ENCODE peak calls at places on chromosomes 7 and 10, in seven cellular contexts. S is GM23248, T is hepatocyte, K is astrocyte, I is PC-3, Q is PC-9, M is fibroblast of lung. E is an unnamed sample.
A peak's percentile ranks its signal among the peaks of the same experiment; 100 is the strongest.

GRCh38 chr7:26620352-26620751 is 244.0 kb downstream of the SKAP2 start:
- DNase-seq in S (no peak), T (peak; percentile 13), K (no peak), I (peak; percentile 13), Q (no peak), M (no peak), E (peak; percentile 38)

GRCh38 chr7:36916619-36917018 is 192.3 kb upstream of the AOAH start:
- DNase-seq in S (no peak), T (no peak), K (no peak), I (no peak), Q (no peak), M (no peak), E (no peak)

GRCh38 chr10:133143200-133143533 is 16.9 kb upstream of the KNDC1 start:
- DNase-seq in S (no peak), T (peak; percentile 60), K (no peak), I (no peak), Q (no peak), M (no peak), E (no peak)

GRCh38 chr10:78688945-78689935 is 379.5 kb upstream of the ZMIZ1 start:
- DNase-seq in S (peak; percentile 53), T (peak; percentile 50), K (no peak), I (no peak), Q (no peak), M (no peak), E (peak; percentile 23)

GRCh38 chr7:36047254-36047653 is 105.8 kb upstream of the EEPD1 start:
- DNase-seq in S (peak; percentile 23), T (no peak), K (no peak), I (no peak), Q (no peak), M (peak; percentile 15), E (peak; percentile 28)

GRCh38 chr7:13839063-13839462 is 150.4 kb downstream of the ETV1 start:
- DNase-seq in S (no peak), T (no peak), K (no peak), I (peak; percentile 32), Q (no peak), M (no peak), E (no peak)

GRCh38 chr7:120862987-120863386 is 5.0 kb upstream of the TSPAN12 start:
- DNase-seq in S (no peak), T (no peak), K (no peak), I (no peak), Q (no peak), M (peak; percentile 8), E (no peak)

GRCh38 chr10:5508786-5509185 is 9.4 kb upstream of the CALML5 start:
- DNase-seq in S (no peak), T (no peak), K (no peak), I (no peak), Q (no peak), M (no peak), E (no peak)

GRCh38 chr7:155811895-155812761 is at the start of gene SHH:
- DNase-seq in S (peak; percentile 50), T (peak; percentile 61), K (no peak), I (no peak), Q (no peak), M (peak; percentile 25), E (no peak)

GRCh38 chr10:33114451-33114944 is 156.5 kb upstream of the ITGB1 start:
- DNase-seq in S (peak; percentile 80), T (no peak), K (peak; percentile 70), I (peak; percentile 96), Q (peak; percentile 74), M (peak; percentile 73), E (no peak)

GRCh38 chr10:30027057-30028005 is 32.1 kb downstream of the JCAD start:
- DNase-seq in S (no peak), T (no peak), K (no peak), I (peak; percentile 4), Q (no peak), M (no peak), E (no peak)

GRCh38 chr10:79047875-79048638 is 20.7 kb upstream of the ZMIZ1 start:
- DNase-seq in S (no peak), T (no peak), K (no peak), I (no peak), Q (no peak), M (no peak), E (no peak)

DNA sequence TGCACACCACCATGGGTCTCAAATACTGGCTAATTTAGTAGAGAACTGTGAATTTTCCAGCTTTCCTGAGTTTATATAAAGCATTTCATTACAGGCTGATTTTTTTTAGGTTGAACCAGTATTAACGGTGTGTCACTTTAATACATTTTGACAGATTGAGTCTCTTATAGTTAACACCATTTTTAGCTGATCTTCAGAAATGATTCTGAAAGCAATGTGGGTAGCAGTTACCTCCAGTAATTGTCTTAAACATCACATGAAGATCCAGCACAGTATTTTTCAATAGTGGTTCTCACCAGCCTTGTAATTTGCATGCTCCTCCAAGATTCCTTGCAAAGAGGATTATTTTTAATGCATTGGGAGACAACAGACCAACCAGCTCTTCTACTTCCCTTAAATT is 693.6 kb downstream of the PHTF2 start:
- DNase-seq in S (no peak), T (no peak), K (no peak), I (no peak), Q (no peak), M (no peak), E (no peak)
- H3K4me3 ChIP-seq in S (no peak overlapping the region), T (no peak overlapping the region), K (no peak overlapping the region), I (no peak overlapping the region), Q (no peak overlapping the region), M (no peak overlapping the region), E (no peak overlapping the region)

DNA sequence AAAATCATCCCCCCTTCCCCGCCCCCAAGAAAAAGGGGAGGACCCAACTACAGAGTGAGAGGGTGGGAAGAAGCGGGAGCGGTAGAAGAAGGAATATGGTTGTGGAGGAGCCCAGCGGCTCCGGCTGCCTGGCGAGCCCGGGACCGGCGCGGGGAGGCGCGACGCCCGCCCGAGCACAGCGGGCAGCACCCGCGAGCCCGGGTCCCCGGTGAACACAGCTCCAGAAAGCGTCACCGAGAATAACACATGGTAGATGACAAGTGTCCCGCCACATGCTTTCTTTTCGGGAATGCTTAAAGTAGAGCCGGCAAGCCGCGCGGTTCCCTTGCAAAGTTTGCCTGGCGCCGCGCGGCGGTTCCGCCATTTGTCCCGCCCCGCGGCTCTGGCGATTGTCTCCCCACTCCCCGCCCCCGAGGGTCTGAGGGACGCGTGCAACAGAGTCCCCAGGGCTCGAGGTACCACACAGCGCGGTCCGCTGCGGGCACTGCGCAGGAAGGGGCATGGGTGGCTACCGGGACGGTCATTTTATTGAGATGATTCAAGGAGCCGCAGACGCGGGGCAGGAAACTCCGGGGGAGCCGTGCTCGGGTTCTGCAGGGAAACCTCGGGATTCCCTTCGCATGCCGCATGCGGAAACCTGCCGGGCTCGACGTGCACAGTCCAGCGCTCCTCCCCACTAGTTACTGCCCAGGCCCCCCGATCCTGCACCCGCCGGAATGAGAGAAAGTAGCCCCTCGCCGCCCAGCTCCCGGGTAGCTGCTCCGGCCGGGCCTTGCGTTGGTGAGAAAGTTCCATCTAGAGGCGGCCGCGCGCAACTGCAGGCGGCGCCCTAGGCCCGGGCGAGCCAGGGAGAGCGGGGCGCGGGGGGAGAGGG is 785 bp upstream of the GRM8 start:
- DNase-seq in S (peak; percentile 83), T (peak; percentile 83), K (peak; percentile 30), I (peak; percentile 58), Q (no peak), M (peak; percentile 49), E (peak; percentile 74)
- TF ChIP-seq EZH2 in S (no peak), T (no peak), K (no peak), I (no peak), Q (no peak), M (no peak), E (no peak)

GRCh38 chr7:150975536-150976285 is 2.4 kb downstream of the KCNH2 start:
- DNase-seq in S (no peak), T (no peak), K (no peak), I (no peak), Q (no peak), M (no peak), E (no peak)
- H3K27me3 ChIP-seq in S (peaks cover 44% of the 10 kb centered on the region), T (peaks cover 15% of the 10 kb centered on the region), K (peaks cover 39% of the 10 kb centered on the region), I (peaks cover 17% of the 10 kb centered on the region), Q (peaks cover 52% of the 10 kb centered on the region), M (peaks cover 71% of the 10 kb centered on the region), E (peaks cover 9% of the 10 kb centered on the region)

GRCh38 chr7:106347229-106347833 is 62.5 kb upstream of the NAMPT start:
- DNase-seq in S (no peak), T (no peak), K (no peak), I (no peak), Q (no peak), M (no peak), E (no peak)
- H3K4me3 ChIP-seq in S (no peak overlapping the region), T (no peak overlapping the region), K (no peak overlapping the region), I (no peak overlapping the region), Q (no peak overlapping the region), M (no peak overlapping the region), E (no peak overlapping the region)

DNA sequence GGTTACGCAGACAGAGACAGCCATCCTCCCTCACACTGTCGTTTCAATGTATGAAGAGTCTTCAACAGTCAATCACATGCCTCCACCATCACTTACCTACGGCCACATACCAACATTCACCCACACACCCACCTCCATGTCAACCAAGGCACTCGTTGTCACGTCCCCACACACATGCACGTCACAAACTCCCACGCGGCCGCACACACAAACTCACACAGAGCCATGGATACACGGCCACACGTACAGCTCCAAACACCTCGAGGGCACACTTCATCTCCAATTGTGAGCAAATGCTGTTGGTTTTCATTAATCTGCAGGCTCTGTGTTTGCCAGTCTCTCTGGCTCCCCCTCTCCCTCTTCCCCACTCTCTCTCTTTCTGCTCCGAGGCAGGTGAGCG is 54.0 kb upstream of the SLF2 start:
- DNase-seq in S (no peak), T (no peak), K (no peak), I (no peak), Q (no peak), M (no peak), E (no peak)
- TF ChIP-seq EZH2 in S (no peak), T (no peak), K (no peak), I (no peak), Q (no peak), M (no peak), E (no peak)

E was measured in A673.